ENCODE peak calls at places on chromosomes 2 and 18, in six cellular contexts. Z is AG04450, R is HL-60, A is A549, N is fibroblast of mammary gland, P is adrenal gland. E is an unnamed sample.

GRCh38 chr2:85660725-85661124 is 7.3 kb downstream of the SFTPB start:
- DNase-seq in Z (no peak), R (no peak), A (no peak), N (no peak), P (no peak), E (no peak)

GRCh38 chr2:172839446-172839845 is 103.8 kb downstream of the RAPGEF4 start:
- DNase-seq in Z (no peak), R (no peak), A (no peak), N (no peak), P (no peak), E (no peak)

GRCh38 chr2:9333591-9334171 is 89.6 kb downstream of the ITGB1BP1 start:
- DNase-seq in Z (peak), R (no peak), A (peak), N (peak), P (peak), E (peak)

GRCh38 chr18:61702007-61702406 is 190.8 kb downstream of the RNF152 start:
- DNase-seq in Z (no peak), R (no peak), A (no peak), N (peak), P (peak), E (peak)

GRCh38 chr2:43269074-43269572 is 42.7 kb upstream of the ZFP36L2 start:
- DNase-seq in Z (peak), R (no peak), A (peak), N (peak), P (peak), E (peak)

GRCh38 chr2:172375247-172375646 is 52.1 kb upstream of the ITGA6 start:
- DNase-seq in Z (no peak), R (peak), A (no peak), N (peak), P (no peak), E (no peak)

GRCh38 chr2:223846524-223846923 is 9.1 kb upstream of the AP1S3 start:
- DNase-seq in Z (no peak), R (no peak), A (peak), N (peak), P (no peak), E (peak)

GRCh38 chr2:237581751-237582746 is 8.5 kb downstream of the RAB17 start:
- DNase-seq in Z (no peak), R (no peak), A (peak), N (peak), P (peak), E (peak)

GRCh38 chr2:109715302-109715937 is 78.7 kb upstream of the RGPD5 start:
- DNase-seq in Z (no peak), R (no peak), A (peak), N (peak), P (peak), E (no peak)

GRCh38 chr2:149799296-149799695 is 211.7 kb upstream of the MMADHC start:
- DNase-seq in Z (no peak), R (no peak), A (peak), N (peak), P (peak), E (peak)

GRCh38 chr2:107502463-107503079 is 324.1 kb upstream of the RGPD4 start:
- DNase-seq in Z (no peak), R (no peak), A (no peak), N (no peak), P (no peak), E (no peak)

GRCh38 chr2:234919711-234920110 is 32.1 kb upstream of the SH3BP4 start:
- DNase-seq in Z (no peak), R (no peak), A (no peak), N (peak), P (no peak), E (peak)

GRCh38 chr18:3466051-3466450 is 16.1 kb downstream of the TGIF1 start:
- DNase-seq in Z (no peak), R (no peak), A (peak), N (peak), P (no peak), E (peak)

GRCh38 chr2:155205201-155205600 is 506.7 kb downstream of the KCNJ3 start:
- DNase-seq in Z (no peak), R (no peak), A (no peak), N (no peak), P (no peak), E (no peak)

GRCh38 chr18:49168970-49169619 is 218.3 kb upstream of the SMAD7 start:
- DNase-seq in Z (no peak), R (no peak), A (no peak), N (no peak), P (no peak), E (no peak)

GRCh38 chr2:158685646-158686045 is 109.5 kb upstream of the DAPL1 start:
- DNase-seq in Z (no peak), R (no peak), A (no peak), N (no peak), P (no peak), E (no peak)

GRCh38 chr18:63128242-63128967 is 191.2 kb downstream of the BCL2 start:
- DNase-seq in Z (no peak), R (no peak), A (no peak), N (no peak), P (no peak), E (no peak)

GRCh38 chr2:49259926-49260325 is 105.6 kb upstream of the FSHR start:
- DNase-seq in Z (no peak), R (no peak), A (no peak), N (no peak), P (no peak), E (no peak)

GRCh38 chr2:74119324-74119723 is 28.4 kb downstream of the BOLA3 start:
- DNase-seq in Z (no peak), R (no peak), A (no peak), N (peak), P (no peak), E (no peak)

GRCh38 chr2:233801357-233802131 is 23.4 kb downstream of the MROH2A start:
- DNase-seq in Z (no peak), R (no peak), A (no peak), N (peak), P (no peak), E (no peak)

GRCh38 chr2:105329561-105330495 is at the start of gene TGFBRAP1:
- DNase-seq in Z (no peak), R (no peak), A (peak), N (no peak), P (peak), E (no peak)

GRCh38 chr2:128369626-128370467 is 51.2 kb upstream of the HS6ST1 start:
- DNase-seq in Z (no peak), R (no peak), A (no peak), N (no peak), P (peak), E (no peak)

GRCh38 chr2:26462511-26463251 is 15.2 kb downstream of the OTOF start:
- DNase-seq in Z (no peak), R (no peak), A (peak), N (peak), P (peak), E (peak)

GRCh38 chr18:2150566-2150965 is 420.7 kb downstream of the METTL4 start:
- DNase-seq in Z (no peak), R (no peak), A (no peak), N (peak), P (no peak), E (peak)

GRCh38 chr2:177164131-177164530 is 48.5 kb upstream of the HNRNPA3 start:
- DNase-seq in Z (no peak), R (no peak), A (no peak), N (peak), P (no peak), E (no peak)

GRCh38 chr2:96531872-96532505 is 4.6 kb upstream of the ARID5A start:
- DNase-seq in Z (peak), R (peak), A (peak), N (peak), P (peak), E (peak)

GRCh38 chr2:201234167-201235139 is 25.9 kb upstream of the CASP8 start:
- DNase-seq in Z (no peak), R (no peak), A (no peak), N (no peak), P (no peak), E (no peak)
- H3K4me3 ChIP-seq in Z (no peak), R (peak), A (peak), N (no peak), P (no peak), E (no peak)

DNA sequence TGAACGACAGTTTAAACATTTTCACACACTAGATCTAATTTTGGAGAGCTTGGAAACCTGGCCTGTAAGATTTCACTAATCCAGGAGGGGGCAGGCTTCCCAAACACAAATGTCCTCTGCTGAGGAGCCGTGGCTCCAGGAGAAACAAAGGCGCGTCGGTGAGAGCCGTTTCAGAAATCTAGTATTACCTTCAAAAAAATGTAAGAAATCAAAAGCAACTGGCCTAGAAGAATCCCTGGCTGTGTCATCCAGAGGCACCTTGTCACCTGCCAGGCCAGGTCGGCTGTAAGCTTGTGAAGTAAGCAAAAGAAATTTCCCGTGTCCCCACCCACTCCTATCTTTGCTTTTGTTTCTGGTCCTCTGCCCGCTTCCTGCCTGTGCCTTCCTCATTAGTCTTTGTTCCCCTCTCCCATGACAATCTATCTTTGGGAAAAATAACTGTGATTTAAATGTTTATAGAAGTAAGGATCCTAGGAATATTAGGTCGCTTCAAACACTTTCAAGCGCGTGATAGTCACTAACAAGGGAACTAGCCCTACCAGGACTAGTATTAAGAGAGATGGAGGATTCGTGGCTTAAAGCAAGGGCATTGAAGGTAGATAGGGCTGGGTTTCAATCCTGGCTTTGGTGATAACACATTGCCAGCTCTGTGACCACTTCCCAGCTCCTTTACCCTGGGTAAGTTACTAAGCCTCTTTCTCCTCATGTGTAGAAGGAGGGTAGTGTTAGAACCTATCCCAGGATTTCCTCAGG is 99.5 kb upstream of the STK39 start:
- DNase-seq in Z (peak), R (peak), A (peak), N (peak), P (peak), E (peak)
- TF ChIP-seq CTCF in Z (peak), R (peak), A (peak), N (peak), P (peak), E (peak)

DNA sequence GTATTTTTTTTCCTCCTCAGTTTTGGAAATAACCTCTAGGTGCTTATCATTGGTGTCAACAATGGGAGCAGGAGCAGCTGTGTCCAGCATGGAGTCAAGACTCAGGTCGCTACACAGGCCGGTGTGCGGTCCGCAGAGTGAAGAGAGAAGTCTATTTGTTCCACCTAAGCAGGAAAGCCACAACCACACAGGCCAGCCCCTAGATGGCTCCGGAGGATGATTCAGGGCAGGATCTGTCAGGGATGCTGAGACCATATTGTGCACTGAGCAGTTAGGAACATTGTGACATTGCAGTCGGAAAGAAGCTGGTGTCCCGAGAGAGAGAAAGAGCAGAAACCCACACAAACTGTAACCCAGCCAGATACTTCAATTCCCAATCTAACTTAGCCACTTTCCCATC is 136.9 kb downstream of the GAREM1 start:
- DNase-seq in Z (no peak), R (no peak), A (no peak), N (peak), P (no peak), E (no peak)
- H3K4me3 ChIP-seq in Z (no peak), R (no peak), A (no peak), N (no peak), P (no peak), E (no peak)

GRCh38 chr18:54775686-54776085 is 52.6 kb upstream of the RAB27B start:
- DNase-seq in Z (no peak), R (no peak), A (peak), N (peak), P (no peak), E (peak)
- TF ChIP-seq CTCF in Z (peak), R (no peak), A (peak), N (peak), P (no peak), E (peak)

DNA sequence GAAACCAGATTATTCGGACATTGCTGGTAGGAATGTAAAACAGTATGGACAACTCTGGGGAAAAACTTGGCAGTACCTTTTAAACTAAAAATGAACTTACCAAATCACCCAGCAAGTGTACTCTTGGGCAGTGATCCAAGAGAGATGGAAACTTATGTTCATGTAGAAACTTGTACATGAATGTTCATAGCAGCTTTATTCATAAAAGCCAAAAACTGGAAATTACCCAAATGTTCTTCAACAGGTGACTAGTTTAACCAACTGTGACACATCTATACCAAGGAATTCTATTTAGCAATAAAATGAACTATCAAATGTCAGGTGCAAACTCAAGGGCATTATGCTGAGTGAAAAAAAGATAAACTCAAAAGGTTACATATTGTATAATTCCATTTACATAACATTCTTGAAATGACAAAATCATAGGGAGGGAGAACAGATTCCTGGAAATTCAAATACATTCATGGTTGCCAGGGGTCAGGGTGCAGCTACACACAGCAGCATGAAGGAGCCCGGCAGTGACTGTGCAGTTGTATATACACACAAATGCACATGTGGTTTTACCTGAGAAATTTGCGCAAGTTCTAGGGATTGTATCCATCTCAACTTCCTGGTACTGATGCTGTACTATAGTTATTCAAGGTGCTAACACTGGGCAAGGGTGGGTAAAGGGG is 3.5 kb upstream of the RNU4ATAC start:
- DNase-seq in Z (no peak), R (no peak), A (no peak), N (peak), P (no peak), E (no peak)
- H3K4me3 ChIP-seq in Z (no peak), R (no peak), A (no peak), N (no peak), P (no peak), E (no peak)

E was measured in astrocyte of the spinal cord.